ENCODE peak calls at places on chromosome 12, in six cellular contexts. R is transverse colon, Q is fibroblast of mammary gland, D is IMR-90, U is brain microvascular endothelial cell, E is dorsolateral prefrontal cortex. H is an unnamed sample.

GRCh38 chr12:72570601-72571000 is 298.4 kb downstream of the TRHDE start:
- DNase-seq in E (no peak), U (no peak), R (no peak), Q (no peak), D (no peak), H (peak)

GRCh38 chr12:45517360-45517759 is 212.1 kb upstream of the ARID2 start:
- DNase-seq in U (no peak), E (no peak), Q (no peak), D (no peak), R (no peak), H (no peak)

GRCh38 chr12:23694920-23695319 is 254.6 kb downstream of the SOX5 start:
- DNase-seq in R (no peak), D (no peak), U (no peak), Q (no peak), E (no peak), H (no peak)

GRCh38 chr12:31325524-31325875 is 450 bp downstream of the SINHCAF start:
- DNase-seq in E (no peak), Q (no peak), D (no peak), U (no peak), R (no peak), H (no peak)

GRCh38 chr12:50195832-50196231 is 28.7 kb upstream of the CERS5 start:
- DNase-seq in U (no peak), R (no peak), E (no peak), D (no peak), Q (no peak), H (no peak)

GRCh38 chr12:116610971-116611541 is 51.9 kb downstream of the MAP1LC3B2 start:
- DNase-seq in U (no peak), R (no peak), D (no peak), Q (no peak), E (no peak), H (no peak)

GRCh38 chr12:106369624-106370346 is 12.2 kb downstream of the POLR3B start:
- DNase-seq in R (no peak), E (no peak), D (peak), U (peak), Q (peak), H (no peak)

GRCh38 chr12:129607293-129607692 is 296.5 kb downstream of the TMEM132D start:
- DNase-seq in E (no peak), D (no peak), R (no peak), Q (no peak), U (peak), H (peak)

GRCh38 chr12:80001562-80001961 is 66.7 kb upstream of the PPP1R12A start:
- DNase-seq in E (no peak), R (no peak), Q (no peak), D (no peak), U (no peak), H (no peak)

GRCh38 chr12:110282956-110283817 is 2.1 kb downstream of the ATP2A2 start:
- DNase-seq in U (no peak), Q (no peak), R (no peak), E (no peak), D (no peak), H (no peak)

GRCh38 chr12:24991209-24992049 is 42.5 kb upstream of the BCAT1 start:
- DNase-seq in U (peak), R (no peak), D (peak), E (no peak), Q (peak), H (no peak)

GRCh38 chr12:2894961-2895360 is 4.3 kb downstream of the TULP3 start:
- DNase-seq in Q (no peak), E (no peak), U (no peak), D (no peak), R (no peak), H (no peak)

GRCh38 chr12:19003110-19003509 is 126.4 kb upstream of the PLEKHA5 start:
- DNase-seq in U (no peak), Q (peak), E (no peak), R (no peak), D (no peak), H (no peak)

GRCh38 chr12:80936642-80937390 is 918 bp downstream of the LIN7A start:
- DNase-seq in U (peak), Q (peak), D (peak), E (no peak), R (peak), H (peak)

GRCh38 chr12:14258468-14258947 is 107.0 kb upstream of the ATF7IP start:
- DNase-seq in E (no peak), Q (no peak), D (peak), R (no peak), U (no peak), H (peak)

GRCh38 chr12:104643093-104643646 is 186.4 kb downstream of the CHST11 start:
- DNase-seq in E (no peak), R (no peak), D (no peak), Q (no peak), U (no peak), H (no peak)

GRCh38 chr12:113131556-113131955 is 4.0 kb downstream of the RASAL1 start:
- DNase-seq in Q (no peak), D (no peak), E (no peak), R (no peak), U (no peak), H (no peak)

GRCh38 chr12:107917912-107918800 is 143.7 kb downstream of the ASCL4 start:
- DNase-seq in E (no peak), D (peak), Q (peak), U (peak), R (no peak), H (peak)

GRCh38 chr12:104399750-104400612 is 56.8 kb upstream of the CHST11 start:
- DNase-seq in E (no peak), R (no peak), Q (no peak), D (no peak), U (no peak), H (no peak)

GRCh38 chr12:76010732-76011458 is 20.7 kb downstream of the PHLDA1 start:
- DNase-seq in E (no peak), Q (peak), R (no peak), D (peak), U (no peak), H (no peak)

GRCh38 chr12:1922985-1923384 is 4.5 kb upstream of the CACNA2D4 start:
- DNase-seq in D (no peak), Q (no peak), U (no peak), E (no peak), R (no peak), H (no peak)

GRCh38 chr12:79455314-79455713 is 235.4 kb downstream of the PAWR start:
- DNase-seq in U (no peak), E (no peak), D (peak), R (no peak), Q (peak), H (no peak)

GRCh38 chr12:13250416-13250815 is 53.9 kb downstream of the EMP1 start:
- DNase-seq in R (no peak), U (peak), E (no peak), Q (peak), D (peak), H (no peak)

GRCh38 chr12:89417246-89417977 is 65.1 kb upstream of the DUSP6 start:
- DNase-seq in D (peak), Q (peak), U (peak), R (no peak), E (no peak), H (no peak)

GRCh38 chr12:80702889-80703605 is 4.4 kb upstream of the MYF6 start:
- DNase-seq in Q (peak), D (peak), U (peak), R (no peak), E (no peak), H (no peak)

GRCh38 chr12:78864483-78865296 is at the start of gene SYT1:
- DNase-seq in E (peak), R (peak), D (peak), Q (peak), U (peak), H (peak)

GRCh38 chr12:14284189-14284722 is 81.2 kb upstream of the ATF7IP start:
- DNase-seq in Q (no peak), E (no peak), D (peak), U (no peak), R (no peak), H (peak)

GRCh38 chr12:88924162-88924561 is 343.9 kb upstream of the KITLG start:
- DNase-seq in R (no peak), E (no peak), Q (no peak), U (no peak), D (no peak), H (no peak)

GRCh38 chr12:106035421-106035820 is 103.3 kb downstream of the NUAK1 start:
- DNase-seq in R (no peak), D (no peak), E (no peak), Q (no peak), U (no peak), H (no peak)

GRCh38 chr12:3204716-3205617 is 127.8 kb downstream of the TSPAN9 start:
- DNase-seq in E (no peak), R (no peak), D (no peak), U (no peak), Q (no peak), H (no peak)

DNA sequence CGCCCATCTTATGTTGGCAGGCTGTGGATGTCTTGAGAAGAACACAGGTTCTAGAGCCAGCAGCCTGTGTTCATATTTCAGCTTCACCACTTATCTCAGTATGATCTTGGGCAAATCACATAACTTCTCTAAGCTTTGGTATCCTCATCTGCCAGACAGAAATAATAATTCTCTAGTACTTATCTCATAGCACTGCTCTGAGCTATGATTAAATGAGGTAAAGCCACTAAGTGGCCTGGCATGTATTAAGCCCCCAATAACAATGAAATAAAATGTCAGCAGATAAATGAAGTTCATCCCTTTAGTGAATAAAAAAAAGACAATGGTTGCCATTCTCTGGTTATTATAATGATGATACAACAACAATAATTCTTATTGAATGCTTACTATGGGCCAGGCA is 104.9 kb upstream of the EEA1 start:
- DNase-seq in E (no peak), Q (no peak), D (no peak), U (no peak), R (no peak), H (no peak)
- TF ChIP-seq CTCF in E (no peak), Q (no peak), D (no peak), U (no peak), R (no peak), H (no peak)

GRCh38 chr12:32369202-32369601 is 30.2 kb upstream of the FGD4 start:
- DNase-seq in E (no peak), D (no peak), U (no peak), R (no peak), Q (no peak), H (no peak)

GRCh38 chr12:32367381-32367780 is 32.0 kb upstream of the FGD4 start:
- DNase-seq in D (no peak), U (no peak), Q (no peak), R (no peak), E (no peak), H (no peak)

GRCh38 chr12:32366704-32367103 is 32.7 kb upstream of the FGD4 start:
- DNase-seq in E (no peak), D (no peak), U (no peak), Q (no peak), R (no peak), H (no peak)

GRCh38 chr12:32362892-32363291 is 36.5 kb upstream of the FGD4 start:
- DNase-seq in Q (no peak), D (no peak), R (no peak), E (no peak), U (no peak), H (no peak)

GRCh38 chr12:32365473-32366064 is 33.8 kb upstream of the FGD4 start:
- DNase-seq in E (no peak), R (peak), D (peak), Q (peak), U (peak), H (peak)
- TF ChIP-seq CTCF in E (peak), R (peak), D (peak), Q (peak), U (peak), H (peak)

GRCh38 chr12:53803194-53803593 is 51.4 kb upstream of the CISTR start:
- DNase-seq in Q (peak), U (no peak), R (no peak), D (no peak), E (no peak), H (no peak)

GRCh38 chr12:53805067-53805466 is 53.3 kb upstream of the CISTR start:
- DNase-seq in E (no peak), Q (peak), U (no peak), R (no peak), D (peak), H (no peak)

GRCh38 chr12:53805801-53806200 is 54.0 kb upstream of the CISTR start:
- DNase-seq in E (no peak), R (no peak), U (no peak), D (peak), Q (peak), H (no peak)

GRCh38 chr12:53803703-53804102 is 51.9 kb upstream of the CISTR start:
- DNase-seq in E (no peak), Q (no peak), D (no peak), U (no peak), R (no peak), H (no peak)

DNA sequence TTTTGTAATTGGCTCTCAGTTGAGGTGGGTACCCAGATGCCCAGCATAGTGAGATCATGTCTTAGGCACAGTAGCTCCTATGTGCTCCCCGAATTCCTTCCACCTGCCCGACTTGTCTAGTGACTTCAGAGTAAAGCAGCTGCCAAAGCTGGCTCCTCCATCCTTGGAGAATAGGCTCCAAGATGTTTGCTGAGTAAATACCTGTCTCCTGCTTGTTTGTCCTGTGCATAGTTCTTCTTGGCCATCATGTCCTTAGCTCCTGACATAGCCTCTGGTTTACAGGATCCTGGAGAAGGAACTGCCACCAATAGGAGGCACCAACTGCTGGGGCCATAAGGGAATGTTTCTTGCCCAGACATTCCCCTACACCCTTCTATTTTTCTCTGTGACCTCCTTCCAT is 52.6 kb upstream of the CISTR start:
- DNase-seq in R (no peak), E (no peak), D (no peak), Q (no peak), U (no peak), H (no peak)
- TF ChIP-seq CTCF in R (no peak), E (no peak), D (no peak), Q (no peak), U (no peak), H (no peak)

GRCh38 chr12:132873724-132874123 is 13.7 kb downstream of the CHFR start:
- DNase-seq in D (no peak), U (no peak), E (no peak), R (no peak), Q (no peak), H (no peak)
- TF ChIP-seq CTCF in D (no peak), U (no peak), E (no peak), R (no peak), Q (no peak), H (no peak)

DNA sequence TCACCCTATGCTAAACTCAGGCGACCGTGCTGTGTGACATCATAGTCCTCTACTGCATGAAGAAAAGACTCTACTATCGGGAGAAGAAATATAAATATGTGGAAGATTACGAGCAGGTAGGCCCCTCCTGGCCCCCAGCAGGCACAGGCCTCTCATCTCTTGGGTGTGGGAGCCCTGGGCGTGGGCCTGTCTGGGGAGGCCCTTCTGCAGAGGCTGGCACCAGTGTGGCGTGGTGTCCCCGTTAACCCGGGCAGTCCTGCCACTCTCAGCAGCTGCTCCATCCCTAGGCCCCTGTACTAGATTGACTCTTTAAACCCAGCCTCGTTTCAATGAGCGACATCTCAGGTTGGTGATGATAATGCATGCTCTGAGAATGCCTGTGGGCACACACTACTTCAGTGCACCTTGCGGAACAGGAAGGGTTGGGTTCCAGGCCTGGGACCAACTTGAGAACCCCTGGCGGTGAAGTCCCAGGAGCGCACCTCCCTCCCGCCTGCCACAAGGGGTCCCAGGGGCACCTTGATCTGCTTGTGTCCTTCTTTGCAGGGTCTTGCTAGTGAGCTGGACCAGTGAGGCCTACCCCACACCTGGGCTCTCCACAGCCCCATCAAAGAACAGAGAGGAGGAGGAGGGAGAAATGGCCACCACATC is 23.2 kb downstream of the P2RX4 start:
- DNase-seq in U (no peak), Q (no peak), D (no peak), R (no peak), E (no peak), H (no peak)
- TF ChIP-seq CTCF in U (peak), Q (no peak), D (no peak), R (no peak), E (no peak), H (no peak)